ENCODE peak calls at places on chromosomes 1 and 21, in six cellular contexts. S, H, V, X, P and J are unnamed samples.

GRCh38 chr21:34800797-34801518 is 132.2 kb downstream of the CLIC6 start:
- ATAC-seq in S (peak), H (peak), V (no peak), X (no peak), P (no peak), J (no peak)

GRCh38 chr1:226892534-226892895 is 22.1 kb downstream of the PSEN2 start:
- ATAC-seq in S (no peak), H (no peak), V (no peak), X (no peak), P (peak), J (no peak)

GRCh38 chr1:152906023-152906565 is 2.3 kb upstream of the IVL start:
- ATAC-seq in S (peak), H (no peak), V (peak), X (no peak), P (no peak), J (no peak)

GRCh38 chr1:31444725-31445448 is 31.9 kb downstream of the SERINC2 start:
- ATAC-seq in S (peak), H (peak), V (no peak), X (no peak), P (no peak), J (no peak)

GRCh38 chr1:203598736-203599135 is 27.9 kb upstream of the ATP2B4 start:
- ATAC-seq in S (no peak), H (no peak), V (no peak), X (no peak), P (peak), J (no peak)

GRCh38 chr1:47405697-47406096 is 10.4 kb upstream of the FOXE3 start:
- ATAC-seq in S (no peak), H (peak), V (peak), X (peak), P (peak), J (no peak)

GRCh38 chr1:220786337-220787068 is at the start of gene MTARC1:
- ATAC-seq in S (peak), H (peak), V (peak), X (peak), P (peak), J (peak)

GRCh38 chr1:112439592-112439991 is 43.6 kb downstream of the CTTNBP2NL start:
- ATAC-seq in S (no peak), H (no peak), V (no peak), X (no peak), P (no peak), J (peak)

GRCh38 chr1:54365847-54366246 is 40.3 kb downstream of the SSBP3 start:
- ATAC-seq in S (no peak), H (no peak), V (no peak), X (no peak), P (no peak), J (no peak)

GRCh38 chr1:68270993-68271392 is 38.7 kb upstream of the WLS start:
- ATAC-seq in S (no peak), H (no peak), V (peak), X (no peak), P (no peak), J (no peak)

GRCh38 chr1:36198641-36199040 is 25.6 kb upstream of the THRAP3 start:
- ATAC-seq in S (no peak), H (peak), V (no peak), X (no peak), P (no peak), J (no peak)

GRCh38 chr21:32270748-32271147 is 8.1 kb downstream of the MIS18A start:
- ATAC-seq in S (no peak), H (no peak), V (no peak), X (no peak), P (no peak), J (no peak)

GRCh38 chr21:31234936-31235335 is 109.1 kb downstream of the TIAM1 start:
- ATAC-seq in S (no peak), H (no peak), V (no peak), X (no peak), P (no peak), J (no peak)

GRCh38 chr1:15885701-15886612 is 38.5 kb downstream of the SPEN start:
- ATAC-seq in S (peak), H (peak), V (peak), X (peak), P (peak), J (peak)
- TF ChIP-seq POLR2A in S (no peak), H (no peak), V (no peak), X (peak), P (peak), J (no peak)

DNA sequence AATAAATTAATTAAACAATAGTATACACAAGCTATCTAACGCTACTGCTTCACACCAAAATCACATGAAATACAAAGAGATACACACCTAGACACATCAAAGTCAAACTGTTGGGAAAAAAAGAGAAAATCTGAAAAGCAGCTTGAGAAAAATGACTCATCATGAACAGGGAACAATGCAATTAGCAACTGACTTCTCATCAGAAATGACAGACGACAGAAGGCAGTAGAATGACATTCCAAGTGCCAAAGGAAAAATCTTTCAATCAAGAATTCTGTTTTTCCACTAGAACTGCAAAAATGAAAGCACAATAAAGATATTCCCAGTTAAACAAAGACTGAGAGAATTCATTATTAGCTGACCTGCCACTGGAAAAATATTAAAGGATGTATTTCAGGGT is 57.2 kb downstream of the CAPN9 start:
- ATAC-seq in S (no peak), H (no peak), V (no peak), X (no peak), P (no peak), J (no peak)
- TF ChIP-seq EP300 in S (no peak), H (no peak), V (no peak), X (no peak), P (no peak), J (no peak)

DNA sequence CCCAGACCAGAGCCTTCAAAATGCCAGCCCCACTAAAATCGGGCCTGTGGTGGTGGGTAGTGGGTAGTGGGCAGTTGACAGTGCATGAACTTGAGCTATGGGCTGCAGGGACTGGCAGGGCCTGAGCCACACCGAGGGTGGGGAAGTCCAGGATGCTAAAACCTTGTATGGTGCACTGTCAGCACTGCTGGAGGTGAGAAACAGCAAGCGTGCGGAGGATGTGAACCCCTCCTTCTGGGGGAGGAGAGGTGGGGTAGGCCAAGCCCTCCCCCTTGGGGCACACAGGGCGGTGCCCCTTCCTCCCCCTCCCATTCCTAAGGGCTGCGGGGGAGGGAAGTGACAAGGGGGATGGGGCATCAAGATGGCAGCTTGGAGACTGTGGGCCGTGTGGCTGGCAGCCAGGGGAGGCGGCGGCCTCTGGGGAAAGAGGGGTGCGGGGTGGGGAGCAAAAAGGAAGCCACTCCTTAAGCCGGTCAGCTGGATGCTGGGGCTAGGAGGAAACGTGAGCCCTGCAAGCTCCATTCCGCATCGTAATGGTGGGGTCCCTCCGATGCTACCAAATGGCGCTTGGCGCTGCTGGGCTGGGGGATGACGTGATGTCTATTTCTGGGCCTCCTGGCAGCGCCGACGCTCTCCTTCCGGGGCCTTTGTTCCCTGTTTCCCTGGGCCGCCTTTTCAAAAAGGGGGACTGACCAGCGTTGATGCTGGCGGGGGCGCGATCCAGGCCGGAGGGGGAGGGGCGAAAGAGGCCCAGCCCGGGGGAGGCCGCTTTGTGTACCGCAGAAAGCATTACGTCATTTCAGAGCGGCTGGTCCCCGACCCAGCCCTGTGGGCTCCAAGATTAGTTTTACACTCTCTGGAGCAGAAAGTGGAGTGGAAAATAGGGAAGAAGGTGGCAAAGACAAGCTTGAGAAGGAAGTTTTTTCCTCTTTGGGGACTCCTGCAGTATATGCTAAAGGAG is 794 bp downstream of the SYT11 start:
- ATAC-seq in S (no peak), H (peak), V (peak), X (peak), P (peak), J (peak)
- TF ChIP-seq POLR2A in S (no peak), H (no peak), V (no peak), X (peak), P (no peak), J (no peak)

GRCh38 chr21:26587621-26588260 is 14.7 kb upstream of the CYYR1 start:
- ATAC-seq in S (peak), H (no peak), V (peak), X (no peak), P (no peak), J (peak)
- TF ChIP-seq EP300 in S (no peak), H (no peak), V (no peak), X (no peak), P (no peak), J (no peak)

GRCh38 chr1:8422439-8423133 is 104.7 kb downstream of the SLC45A1 start:
- ATAC-seq in S (peak), H (peak), V (peak), X (no peak), P (peak), J (peak)
- TF ChIP-seq POLR2A in S (no peak), H (no peak), V (no peak), X (no peak), P (no peak), J (no peak)

GRCh38 chr1:224874775-224875174 is 54.7 kb upstream of the DNAH14 start:
- ATAC-seq in S (no peak), H (no peak), V (no peak), X (peak), P (no peak), J (no peak)
- TF ChIP-seq EP300 in S (no peak), H (no peak), V (no peak), X (no peak), P (no peak), J (no peak)

DNA sequence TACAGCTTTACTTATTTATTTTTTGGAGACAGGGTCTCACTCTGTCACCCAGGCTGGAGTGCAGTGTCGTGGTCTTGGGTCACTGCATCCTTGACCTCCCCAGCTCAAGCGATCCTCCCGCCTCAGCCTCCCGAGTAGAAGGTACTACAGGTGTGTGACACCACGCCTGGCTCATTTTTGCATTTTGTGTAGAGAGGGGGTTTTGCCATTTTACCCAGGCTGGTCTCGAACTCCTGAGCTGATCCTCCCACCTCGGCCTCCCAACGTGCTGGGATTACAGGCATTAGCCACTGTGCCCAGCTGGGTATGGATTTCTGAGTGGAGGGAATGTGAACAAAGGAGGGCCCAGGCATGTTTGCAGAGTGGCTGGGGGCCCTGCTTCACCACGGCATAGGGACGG is 44.1 kb downstream of the WNT4 start:
- ATAC-seq in S (no peak), H (no peak), V (no peak), X (no peak), P (no peak), J (no peak)
- TF ChIP-seq POLR2A in S (no peak), H (no peak), V (no peak), X (peak), P (no peak), J (no peak)

GRCh38 chr1:65105596-65105995 is 42.4 kb upstream of the AK4 start:
- ATAC-seq in S (no peak), H (no peak), V (no peak), X (no peak), P (no peak), J (no peak)

GRCh38 chr1:65109515-65109914 is 38.5 kb upstream of the AK4 start:
- ATAC-seq in S (no peak), H (no peak), V (no peak), X (no peak), P (no peak), J (no peak)

GRCh38 chr1:65108025-65108692 is 39.8 kb upstream of the AK4 start:
- ATAC-seq in S (no peak), H (peak), V (no peak), X (no peak), P (peak), J (no peak)

GRCh38 chr1:65104854-65105540 is 43.0 kb upstream of the AK4 start:
- ATAC-seq in S (no peak), H (no peak), V (no peak), X (no peak), P (no peak), J (no peak)

GRCh38 chr1:65103807-65104206 is 44.2 kb upstream of the AK4 start:
- ATAC-seq in S (no peak), H (no peak), V (no peak), X (no peak), P (no peak), J (no peak)
- TF ChIP-seq EP300 in S (no peak), H (no peak), V (no peak), X (no peak), P (no peak), J (no peak)

DNA sequence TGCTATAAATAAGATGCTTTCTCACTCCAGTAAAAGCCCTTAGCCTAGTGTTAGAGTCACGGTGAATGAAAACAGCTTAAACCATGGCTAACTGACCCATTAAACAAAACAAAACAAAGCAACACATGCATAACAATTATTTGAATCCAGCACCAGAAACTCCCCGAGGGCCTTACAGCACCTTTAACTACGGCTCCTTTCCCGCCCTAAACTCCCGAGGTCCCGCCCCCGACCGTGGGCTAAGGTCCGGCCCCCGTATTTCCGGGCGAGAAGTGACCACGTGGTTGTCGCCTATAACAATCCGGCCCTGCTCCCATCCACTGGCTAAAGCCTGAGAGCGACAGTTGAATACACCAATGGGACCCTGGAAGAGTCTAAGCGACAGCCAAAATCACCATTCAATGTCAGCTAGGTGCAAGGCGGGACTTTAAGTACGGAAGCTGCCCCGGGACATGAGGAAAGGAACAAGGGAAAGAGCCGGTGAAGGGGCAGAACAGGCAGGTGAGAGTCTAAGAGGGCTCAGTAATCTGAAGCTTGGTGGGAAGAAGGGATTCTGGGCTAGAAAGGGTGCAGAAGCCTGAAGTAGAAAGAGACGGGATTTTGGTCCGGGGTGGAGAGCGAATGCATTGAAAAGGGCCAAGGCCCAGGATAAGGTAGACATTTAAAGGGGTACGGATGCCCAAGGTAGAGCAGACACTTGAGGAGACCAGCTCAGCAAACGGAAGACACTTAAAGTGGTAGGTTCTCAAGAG is at the start of gene FLAD1:
- ATAC-seq in S (peak), H (peak), V (peak), X (peak), P (peak), J (peak)
- TF ChIP-seq POLR2A in S (peak), H (peak), V (no peak), X (peak), P (peak), J (no peak)

DNA sequence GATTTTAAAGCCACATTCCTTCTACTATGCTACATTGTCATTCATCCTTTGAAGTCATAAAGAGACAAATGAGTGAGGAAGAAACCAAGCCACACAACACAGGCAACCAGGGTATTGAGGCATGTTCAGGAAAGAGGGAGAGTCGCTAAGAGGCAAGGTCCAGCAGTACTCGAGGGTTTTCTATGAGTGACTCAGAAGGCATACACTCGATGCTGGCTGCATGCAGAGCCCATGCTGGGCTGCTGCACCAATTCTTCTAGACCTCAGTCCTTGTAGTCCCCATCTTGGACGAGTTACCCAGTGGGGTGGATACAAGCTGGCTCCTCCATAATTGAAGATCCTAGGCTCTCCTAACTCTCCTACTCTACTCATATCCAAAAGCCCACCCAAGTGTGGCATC is 57.6 kb downstream of the OLFML2B start:
- ATAC-seq in S (no peak), H (no peak), V (no peak), X (no peak), P (no peak), J (no peak)
- TF ChIP-seq EP300 in S (no peak), H (no peak), V (no peak), X (no peak), P (no peak), J (no peak)